ENCODE peak calls at places on chromosome 13, in eight cellular contexts. X is stimulated activated CD4-positive, alpha-beta T cell treated with anti-CD3 and anti-CD28 coated beads, Interleukin-2, amount 100 ng/mL, for 48 hours; M is effector memory CD4-positive, alpha-beta T cell; W is SW480; I is AG10803; Y is dermis blood vessel endothelial cell; N is COR-L47; O is HuH-7. H is an unnamed sample.

GRCh38 chr13:99072356-99072755 is 94.5 kb upstream of the DOCK9 start:
- DNase-seq in X (no peak), M (no peak), W (no peak), I (no peak), Y (no peak), N (no peak), O (no peak), H (no peak)

GRCh38 chr13:48334534-48335127 is 31.1 kb downstream of the RB1 start:
- DNase-seq in X (no peak), M (no peak), W (peak; percentile 38), I (peak; percentile 41), Y (peak; percentile 69), N (peak; percentile 27), O (no peak), H (peak; percentile 41)

GRCh38 chr13:107209811-107210210 is 641.9 kb upstream of the ARGLU1 start:
- DNase-seq in X (no peak), M (no peak), W (no peak), I (peak; percentile 31), Y (no peak), N (no peak), O (no peak), H (no peak)

GRCh38 chr13:50676602-50677001 is 166.9 kb downstream of the DLEU7 start:
- DNase-seq in X (no peak), M (no peak), W (peak; percentile 33), I (peak; percentile 75), Y (peak; percentile 33), N (no peak), O (no peak), H (no peak)

GRCh38 chr13:87331178-87331577 is 340.0 kb upstream of the SLITRK5 start:
- DNase-seq in X (no peak), M (no peak), W (no peak), I (peak; percentile 0), Y (no peak), N (no peak), O (no peak), H (peak; percentile 68)

GRCh38 chr13:28136916-28137315 is 1.4 kb upstream of the PAN3 start:
- DNase-seq in X (no peak), M (no peak), W (no peak), I (no peak), Y (no peak), N (no peak), O (no peak), H (peak; percentile 15)

GRCh38 chr13:114130708-114131580 is 1.5 kb downstream of the RASA3 start:
- DNase-seq in X (peak; percentile 47), M (peak; percentile 53), W (peak; percentile 83), I (peak; percentile 88), Y (peak; percentile 75), N (peak; percentile 31), O (no peak), H (peak; percentile 87)

GRCh38 chr13:75073791-75074190 is 408.2 kb downstream of the TBC1D4 start:
- DNase-seq in X (no peak), M (no peak), W (no peak), I (no peak), Y (no peak), N (no peak), O (no peak), H (peak; percentile 26)

GRCh38 chr13:36736119-36736726 is 62.4 kb downstream of the SERTM1 start:
- DNase-seq in X (peak; percentile 22), M (no peak), W (peak; percentile 55), I (peak; percentile 67), Y (peak; percentile 80), N (peak; percentile 77), O (peak; percentile 10), H (peak; percentile 81)

GRCh38 chr13:93455881-93456280 is 229.3 kb downstream of the GPC6 start:
- DNase-seq in X (no peak), M (no peak), W (no peak), I (no peak), Y (no peak), N (no peak), O (no peak), H (no peak)

GRCh38 chr13:111031531-111031961 is 83.6 kb upstream of the ARHGEF7 start:
- DNase-seq in X (no peak), M (no peak), W (peak; percentile 90), I (peak; percentile 95), Y (peak; percentile 43), N (no peak), O (no peak), H (no peak)

GRCh38 chr13:43058318-43058674 is 34.9 kb downstream of the DNAJC15 start:
- DNase-seq in X (no peak), M (no peak), W (peak; percentile 96), I (peak; percentile 75), Y (peak; percentile 9), N (peak; percentile 91), O (no peak), H (no peak)

GRCh38 chr13:27712421-27712820 is 79.9 kb upstream of the GSX1 start:
- DNase-seq in X (no peak), M (no peak), W (no peak), I (peak; percentile 31), Y (peak; percentile 39), N (peak; percentile 8), O (peak; percentile 14), H (peak; percentile 6)

GRCh38 chr13:48621056-48621455 is 32.7 kb upstream of the CYSLTR2 start:
- DNase-seq in X (no peak), M (no peak), W (no peak), I (no peak), Y (no peak), N (no peak), O (no peak), H (no peak)

GRCh38 chr13:27619093-27619705 is 1.1 kb downstream of the LNX2 start:
- DNase-seq in X (no peak), M (no peak), W (peak; percentile 23), I (peak; percentile 56), Y (peak; percentile 19), N (no peak), O (no peak), H (peak; percentile 13)

GRCh38 chr13:23674795-23675640 is 104.8 kb downstream of the TNFRSF19 start:
- DNase-seq in X (no peak), M (no peak), W (peak; percentile 19), I (peak; percentile 71), Y (no peak), N (no peak), O (no peak), H (no peak)

GRCh38 chr13:113938716-113939115 is 35.2 kb downstream of the C13orf46 start:
- DNase-seq in X (no peak), M (no peak), W (no peak), I (no peak), Y (peak; percentile 12), N (peak; percentile 93), O (no peak), H (peak; percentile 54)

GRCh38 chr13:23381877-23382276 is 51.6 kb downstream of the SACS start:
- DNase-seq in X (no peak), M (no peak), W (no peak), I (no peak), Y (peak; percentile 58), N (peak; percentile 52), O (no peak), H (no peak)

GRCh38 chr13:106187501-106187900 is 348.0 kb downstream of the EFNB2 start:
- DNase-seq in X (no peak), M (no peak), W (no peak), I (no peak), Y (no peak), N (no peak), O (no peak), H (no peak)

GRCh38 chr13:44921931-44922758 is 67.1 kb downstream of the NUFIP1 start:
- DNase-seq in X (no peak), M (no peak), W (peak; percentile 35), I (peak; percentile 93), Y (peak; percentile 78), N (no peak), O (no peak), H (peak; percentile 37)

GRCh38 chr13:75481176-75482069 is 546 bp downstream of the TBC1D4 start:
- DNase-seq in X (no peak), M (no peak), W (peak; percentile 75), I (no peak), Y (peak; percentile 58), N (peak; percentile 51), O (no peak), H (peak; percentile 79)

GRCh38 chr13:41842029-41842428 is 118.9 kb downstream of the VWA8 start:
- DNase-seq in X (no peak), M (no peak), W (no peak), I (peak; percentile 21), Y (peak; percentile 30), N (no peak), O (no peak), H (peak; percentile 68)

GRCh38 chr13:36192166-36192565 is 22.2 kb downstream of the SOHLH2 start:
- DNase-seq in X (no peak), M (no peak), W (no peak), I (peak; percentile 9), Y (no peak), N (peak; percentile 23), O (no peak), H (no peak)

GRCh38 chr13:49060698-49061387 is 85.1 kb downstream of the FNDC3A start:
- DNase-seq in X (no peak), M (no peak), W (no peak), I (peak; percentile 23), Y (no peak), N (no peak), O (no peak), H (no peak)

H was measured in left kidney.